ENCODE peak calls at places on chromosomes 5 and 9, in six cellular contexts. R is EL, K is NCI-H187, C is Right ventricle myocardium superior, L is anterior cingulate cortex, Z is SW 1271. E is an unnamed sample.

GRCh38 chr9:92141144-92142129 is 26.2 kb upstream of the SPTLC1 start:
- DNase-seq in Z (no peak), C (no peak), L (no peak), K (no peak), R (peak; percentile 30), E (peak; percentile 45)

GRCh38 chr5:95358320-95358719 is 32.8 kb upstream of the FAM81B start:
- DNase-seq in R (no peak), Z (no peak), C (no peak), L (no peak), K (no peak), E (no peak)

GRCh38 chr5:41575110-41575779 is 64.8 kb upstream of the PLCXD3 start:
- DNase-seq in R (no peak), K (no peak), Z (no peak), C (no peak), L (no peak), E (no peak)

GRCh38 chr9:88587182-88587581 is 52.2 kb downstream of the NXNL2 start:
- DNase-seq in C (no peak), K (no peak), L (no peak), Z (no peak), R (peak; percentile 43), E (peak; percentile 49)

GRCh38 chr5:129631946-129632345 is 115.9 kb upstream of the MINAR2 start:
- DNase-seq in L (no peak), K (no peak), C (no peak), Z (no peak), R (peak; percentile 1), E (no peak)

GRCh38 chr9:135492886-135493669 is 7.4 kb upstream of the MRPS2 start:
- DNase-seq in Z (no peak), R (no peak), L (no peak), C (no peak), K (no peak), E (no peak)

GRCh38 chr5:68389618-68390017 is 174.1 kb downstream of the PIK3R1 start:
- DNase-seq in Z (no peak), C (no peak), L (no peak), K (no peak), R (no peak), E (no peak)

GRCh38 chr9:114321759-114322158 is 1.1 kb upstream of the ORM1 start:
- DNase-seq in C (no peak), K (no peak), R (peak; percentile 69), Z (no peak), L (no peak), E (no peak)

GRCh38 chr5:136730426-136730825 is 365.1 kb upstream of the TRPC7 start:
- DNase-seq in L (no peak), K (peak; percentile 22), Z (no peak), C (no peak), R (no peak), E (no peak)

GRCh38 chr9:108109927-108110326 is 620.4 kb upstream of the KLF4 start:
- DNase-seq in C (no peak), R (no peak), L (no peak), K (no peak), Z (no peak), E (no peak)

GRCh38 chr5:28344803-28345433 is 1306.5 kb upstream of the CDH9 start:
- DNase-seq in L (no peak), C (no peak), R (no peak), K (no peak), Z (peak; percentile 36), E (no peak)

GRCh38 chr9:70110194-70111041 is 66.8 kb downstream of the MAMDC2 start:
- DNase-seq in Z (no peak), K (peak; percentile 19), R (peak; percentile 28), L (no peak), C (no peak), E (no peak)

GRCh38 chr5:144422025-144422424 is 251.4 kb downstream of the KCTD16 start:
- DNase-seq in C (no peak), L (no peak), Z (no peak), K (no peak), R (peak; percentile 23), E (no peak)

GRCh38 chr5:112006721-112007120 is 249.7 kb upstream of the NREP start:
- DNase-seq in L (no peak), K (no peak), R (peak; percentile 73), Z (no peak), C (no peak), E (no peak)

GRCh38 chr5:92559743-92560142 is 1021.3 kb downstream of the NR2F1-AS1 start:
- DNase-seq in L (no peak), K (no peak), Z (no peak), C (no peak), R (peak; percentile 44), E (no peak)

GRCh38 chr5:60822285-60822556 is 21.8 kb downstream of the ELOVL7 start:
- DNase-seq in R (no peak), K (no peak), L (no peak), C (no peak), Z (no peak), E (no peak)

GRCh38 chr9:114000671-114001409 is 77.3 kb downstream of the AMBP start:
- DNase-seq in L (no peak), Z (no peak), C (no peak), R (no peak), K (no peak), E (peak; percentile 20)

GRCh38 chr5:176529116-176529823 is 7.9 kb downstream of the RNF44 start:
- DNase-seq in K (no peak), C (no peak), Z (no peak), R (no peak), L (no peak), E (no peak)

GRCh38 chr5:138179277-138179857 is 455 bp downstream of the KIF20A start:
- DNase-seq in K (no peak), L (no peak), R (peak; percentile 18), Z (no peak), C (no peak), E (no peak)

GRCh38 chr5:79011219-79011836 is 26.2 kb upstream of the ARSB start:
- DNase-seq in R (peak; percentile 47), Z (no peak), C (no peak), K (no peak), L (no peak), E (no peak)

GRCh38 chr9:75482566-75482965 is 394.3 kb downstream of the OSTF1 start:
- DNase-seq in Z (no peak), K (no peak), R (no peak), L (no peak), C (no peak), E (no peak)

GRCh38 chr9:36928670-36929349 is 105.3 kb downstream of the PAX5 start:
- DNase-seq in Z (no peak), L (no peak), C (no peak), R (peak; percentile 69), K (no peak), E (no peak)

GRCh38 chr5:128271859-128272446 is 188.4 kb downstream of the SLC12A2 start:
- DNase-seq in R (peak; percentile 26), Z (peak; percentile 12), C (no peak), K (no peak), L (no peak), E (no peak)

GRCh38 chr5:127564002-127564769 is 46.7 kb downstream of the PRRC1 start:
- DNase-seq in R (peak; percentile 65), K (peak; percentile 18), L (peak; percentile 14), C (no peak), Z (no peak), E (peak; percentile 55)

GRCh38 chr9:114789006-114789405 is 16.8 kb downstream of the TNFSF15 start:
- DNase-seq in K (no peak), Z (no peak), L (no peak), R (no peak), C (no peak), E (no peak)

GRCh38 chr5:68533571-68534051 is 318.1 kb downstream of the PIK3R1 start:
- DNase-seq in R (no peak), L (no peak), K (peak; percentile 71), Z (no peak), C (no peak), E (no peak)

GRCh38 chr5:71482132-71482531 is 26.7 kb downstream of the BDP1 start:
- DNase-seq in Z (no peak), R (peak; percentile 70), L (no peak), K (no peak), C (no peak), E (no peak)

GRCh38 chr5:176995896-176996767 is 10.4 kb downstream of the UIMC1 start:
- DNase-seq in K (no peak), Z (no peak), C (no peak), R (peak; percentile 51), L (no peak), E (no peak)

GRCh38 chr9:76868897-76869296 is 37.0 kb downstream of the PRUNE2 start:
- DNase-seq in Z (no peak), C (no peak), R (no peak), K (no peak), L (no peak), E (no peak)

GRCh38 chr9:137705443-137705863 is 86.6 kb downstream of the EHMT1 start:
- DNase-seq in Z (no peak), R (no peak), C (no peak), K (no peak), L (no peak), E (no peak)

GRCh38 chr5:42005561-42006153 is 80.6 kb downstream of the FBXO4 start:
- DNase-seq in Z (peak; percentile 22), L (no peak), R (peak; percentile 19), C (no peak), K (no peak), E (no peak)

GRCh38 chr9:127875306-127875966 is 2.0 kb downstream of the AK1 start:
- DNase-seq in Z (no peak), R (peak; percentile 40), L (no peak), C (no peak), K (no peak), E (no peak)

GRCh38 chr9:133478851-133479711 is at the start of gene SLC2A6:
- DNase-seq in L (peak; percentile 87), K (peak; percentile 15), Z (peak; percentile 72), C (peak; percentile 94), R (peak; percentile 85), E (peak; percentile 90)

GRCh38 chr9:128819716-128820664 is 1.7 kb downstream of the ENDOG start:
- DNase-seq in K (peak; percentile 34), R (no peak), Z (no peak), L (peak; percentile 23), C (peak; percentile 68), E (no peak)

GRCh38 chr5:67799732-67800234 is 415.8 kb upstream of the PIK3R1 start:
- DNase-seq in Z (no peak), L (no peak), R (peak; percentile 71), C (peak; percentile 57), K (no peak), E (no peak)

GRCh38 chr5:117077142-117077541 is 502.5 kb upstream of the SEMA6A start:
- DNase-seq in R (no peak), L (no peak), Z (no peak), C (no peak), K (no peak), E (no peak)

GRCh38 chr9:70574222-70574837 is 159.9 kb upstream of the KLF9 start:
- DNase-seq in Z (no peak), R (peak; percentile 39), L (no peak), C (peak; percentile 52), K (no peak), E (no peak)

GRCh38 chr5:33474931-33475499 is 34.2 kb downstream of the TARS1 start:
- DNase-seq in K (no peak), L (no peak), Z (no peak), C (no peak), R (no peak), E (no peak)

GRCh38 chr9:98491778-98492177 is 217.0 kb downstream of the GABBR2 start:
- DNase-seq in Z (no peak), K (no peak), L (no peak), C (no peak), R (peak; percentile 82), E (no peak)